ENCODE peak calls at places on chromosome 11, in ten cellular contexts. Q is right lobe of liver; M is body of pancreas; H is upper lobe of right lung; D is astrocyte of the spinal cord; K is CD8-positive, alpha-beta T cell; J is thoracic aorta; Y is coronary artery; Z is brain microvascular endothelial cell; N is cardiac fibroblast. L is an unnamed sample.

GRCh38 chr11:60155928-60156327 is 27.0 kb downstream of the MS4A6A start:
- DNase-seq in Q (no peak), M (no peak), H (no peak), D (no peak), K (no peak), J (no peak), Y (no peak), Z (no peak), N (no peak), L (no peak)

GRCh38 chr11:1341928-1342524 is 32.6 kb upstream of the TOLLIP start:
- DNase-seq in Q (no peak), M (no peak), H (peak; percentile 15), D (no peak), K (no peak), J (no peak), Y (no peak), Z (peak; percentile 49), N (peak; percentile 77), L (no peak)

GRCh38 chr11:134510641-134511040 is 98.6 kb upstream of the B3GAT1 start:
- DNase-seq in Q (no peak), M (no peak), H (peak; percentile 49), D (no peak), K (no peak), J (no peak), Y (no peak), Z (no peak), N (no peak), L (no peak)

GRCh38 chr11:26820739-26821138 is 98.9 kb upstream of the SLC5A12 start:
- DNase-seq in Q (no peak), M (no peak), H (no peak), D (peak; percentile 37), K (no peak), J (no peak), Y (no peak), Z (no peak), N (peak; percentile 91), L (no peak)

GRCh38 chr11:71425851-71426250 is 22.3 kb downstream of the DHCR7 start:
- DNase-seq in Q (no peak), M (no peak), H (peak; percentile 22), D (no peak), K (no peak), J (no peak), Y (no peak), Z (no peak), N (no peak), L (peak; percentile 37)

GRCh38 chr11:34308821-34309585 is 48.8 kb downstream of the ABTB2 start:
- DNase-seq in Q (peak; percentile 45), M (peak; percentile 9), H (no peak), D (peak; percentile 22), K (no peak), J (no peak), Y (no peak), Z (no peak), N (peak; percentile 75), L (no peak)

GRCh38 chr11:8652140-8652539 is 30.3 kb downstream of the TRIM66 start:
- DNase-seq in Q (no peak), M (no peak), H (no peak), D (peak; percentile 86), K (no peak), J (no peak), Y (no peak), Z (peak; percentile 67), N (peak; percentile 73), L (peak; percentile 62)

GRCh38 chr11:10496296-10496936 is 41.4 kb downstream of the AMPD3 start:
- DNase-seq in Q (no peak), M (no peak), H (no peak), D (no peak), K (no peak), J (no peak), Y (peak; percentile 29), Z (no peak), N (no peak), L (no peak)

GRCh38 chr11:68686486-68686885 is 2.1 kb downstream of the GAL start:
- DNase-seq in Q (no peak), M (no peak), H (peak; percentile 53), D (no peak), K (no peak), J (no peak), Y (no peak), Z (no peak), N (no peak), L (no peak)

GRCh38 chr11:68683952-68684384 is 376 bp upstream of the GAL start:
- DNase-seq in Q (no peak), M (no peak), H (peak; percentile 61), D (no peak), K (no peak), J (no peak), Y (no peak), Z (no peak), N (no peak), L (no peak)

GRCh38 chr11:68685656-68686380 is 1.5 kb downstream of the GAL start:
- DNase-seq in Q (no peak), M (no peak), H (peak; percentile 40), D (no peak), K (no peak), J (no peak), Y (no peak), Z (no peak), N (no peak), L (no peak)

GRCh38 chr11:68683086-68683951 is 1.0 kb upstream of the GAL start:
- DNase-seq in Q (no peak), M (no peak), H (peak; percentile 53), D (no peak), K (no peak), J (no peak), Y (peak; percentile 67), Z (no peak), N (no peak), L (no peak)

GRCh38 chr11:68684385-68685356 is at the start of gene GAL:
- DNase-seq in Q (no peak), M (peak; percentile 28), H (peak; percentile 61), D (no peak), K (no peak), J (no peak), Y (no peak), Z (no peak), N (no peak), L (no peak)
- H3K4me3 ChIP-seq in Q (no peak within 1 kb of the TSS), M (no peak within 1 kb of the TSS), H (peak within 1 kb of the TSS; percentile 33), D (no peak within 1 kb of the TSS), K (peak within 1 kb of the TSS; percentile 27), J (peak within 1 kb of the TSS; percentile 63), Y (peak within 1 kb of the TSS; percentile 71), Z (no peak within 1 kb of the TSS), N (no peak within 1 kb of the TSS), L (peak within 1 kb of the TSS; percentile 43)

GRCh38 chr11:31986201-31986889 is 104.5 kb upstream of the RCN1 start:
- DNase-seq in Q (no peak), M (no peak), H (no peak), D (no peak), K (no peak), J (no peak), Y (no peak), Z (no peak), N (no peak), L (no peak)

GRCh38 chr11:31981457-31981856 is 109.4 kb upstream of the RCN1 start:
- DNase-seq in Q (no peak), M (no peak), H (no peak), D (no peak), K (no peak), J (no peak), Y (no peak), Z (no peak), N (no peak), L (no peak)

GRCh38 chr11:31987118-31988005 is 103.5 kb upstream of the RCN1 start:
- DNase-seq in Q (no peak), M (no peak), H (no peak), D (no peak), K (no peak), J (no peak), Y (no peak), Z (no peak), N (no peak), L (no peak)
- TF ChIP-seq CTCF in Q (no peak), M (no peak), H (no peak), D (no peak), K (no peak), J (no peak), Y (no peak), Z (no peak), N (no peak), L (no peak)

GRCh38 chr11:57321388-57321995 is 3.3 kb downstream of the TNKS1BP1 start:
- DNase-seq in Q (peak; percentile 51), M (peak; percentile 41), H (no peak), D (no peak), K (no peak), J (no peak), Y (no peak), Z (no peak), N (peak; percentile 38), L (no peak)

GRCh38 chr11:57320719-57321387 is 3.9 kb downstream of the TNKS1BP1 start:
- DNase-seq in Q (peak; percentile 62), M (peak; percentile 68), H (no peak), D (no peak), K (no peak), J (no peak), Y (no peak), Z (no peak), N (no peak), L (no peak)

GRCh38 chr11:57323503-57324153 is 1.1 kb downstream of the TNKS1BP1 start:
- DNase-seq in Q (no peak), M (peak; percentile 29), H (no peak), D (peak; percentile 29), K (no peak), J (no peak), Y (no peak), Z (peak; percentile 45), N (peak; percentile 51), L (no peak)

GRCh38 chr11:57322881-57323467 is 1.8 kb downstream of the TNKS1BP1 start:
- DNase-seq in Q (no peak), M (no peak), H (no peak), D (no peak), K (no peak), J (no peak), Y (no peak), Z (no peak), N (no peak), L (no peak)

DNA sequence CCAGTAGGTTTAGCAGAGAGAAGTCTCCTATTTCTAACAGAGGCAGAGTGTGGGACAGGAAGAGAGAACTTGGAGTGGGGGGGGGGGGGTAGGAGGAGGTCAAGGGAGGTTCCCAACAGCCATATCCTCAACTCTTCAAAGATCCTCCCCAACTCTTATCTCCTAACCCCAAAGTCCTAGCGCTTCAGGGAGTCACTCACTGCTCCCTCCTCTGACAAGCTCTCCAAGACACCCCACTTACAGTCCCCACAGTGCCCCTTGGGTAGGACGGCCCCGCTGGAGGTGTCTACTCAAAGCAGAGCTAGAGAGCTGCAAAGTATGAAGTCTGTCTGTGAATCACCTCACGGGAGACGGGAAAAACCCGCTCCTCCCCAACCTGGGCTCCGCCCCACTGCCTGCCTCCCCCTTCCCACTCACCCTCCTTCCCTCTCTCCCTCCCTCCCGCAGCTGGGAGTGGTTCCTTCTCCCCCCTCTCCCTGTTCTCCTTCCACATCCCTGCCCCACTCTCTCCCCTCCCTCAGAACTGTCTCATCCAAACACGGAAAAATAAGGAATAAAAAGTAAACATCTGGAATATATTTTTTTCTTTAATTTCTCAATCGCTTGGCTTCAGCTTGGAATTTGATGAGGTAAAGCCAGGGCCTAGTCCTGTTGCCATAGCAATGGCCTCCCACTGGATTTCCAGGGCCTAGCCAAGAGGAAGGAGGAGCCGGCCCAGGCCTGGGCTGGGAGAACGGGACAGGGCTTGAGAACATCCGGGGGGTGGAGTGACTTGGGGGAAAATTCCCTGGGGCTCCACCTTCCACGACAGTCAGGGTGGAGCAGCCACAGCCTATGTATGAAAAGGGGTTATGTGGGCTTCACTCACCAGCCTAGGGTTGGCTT is 2.5 kb downstream of the TNKS1BP1 start:
- DNase-seq in Q (peak; percentile 90), M (peak; percentile 92), H (peak; percentile 93), D (peak; percentile 97), K (no peak), J (peak; percentile 89), Y (peak; percentile 98), Z (peak; percentile 96), N (peak; percentile 99), L (peak; percentile 91)
- H3K4me3 ChIP-seq in Q (peak overlapping the region; percentile 47), M (no peak overlapping the region), H (peak overlapping the region; percentile 75), D (peak overlapping the region; percentile 84), K (no peak overlapping the region), J (peak overlapping the region; percentile 89), Y (peak overlapping the region; percentile 99), Z (peak overlapping the region; percentile 50), N (peak overlapping the region; percentile 91), L (peak overlapping the region; percentile 40)

DNA sequence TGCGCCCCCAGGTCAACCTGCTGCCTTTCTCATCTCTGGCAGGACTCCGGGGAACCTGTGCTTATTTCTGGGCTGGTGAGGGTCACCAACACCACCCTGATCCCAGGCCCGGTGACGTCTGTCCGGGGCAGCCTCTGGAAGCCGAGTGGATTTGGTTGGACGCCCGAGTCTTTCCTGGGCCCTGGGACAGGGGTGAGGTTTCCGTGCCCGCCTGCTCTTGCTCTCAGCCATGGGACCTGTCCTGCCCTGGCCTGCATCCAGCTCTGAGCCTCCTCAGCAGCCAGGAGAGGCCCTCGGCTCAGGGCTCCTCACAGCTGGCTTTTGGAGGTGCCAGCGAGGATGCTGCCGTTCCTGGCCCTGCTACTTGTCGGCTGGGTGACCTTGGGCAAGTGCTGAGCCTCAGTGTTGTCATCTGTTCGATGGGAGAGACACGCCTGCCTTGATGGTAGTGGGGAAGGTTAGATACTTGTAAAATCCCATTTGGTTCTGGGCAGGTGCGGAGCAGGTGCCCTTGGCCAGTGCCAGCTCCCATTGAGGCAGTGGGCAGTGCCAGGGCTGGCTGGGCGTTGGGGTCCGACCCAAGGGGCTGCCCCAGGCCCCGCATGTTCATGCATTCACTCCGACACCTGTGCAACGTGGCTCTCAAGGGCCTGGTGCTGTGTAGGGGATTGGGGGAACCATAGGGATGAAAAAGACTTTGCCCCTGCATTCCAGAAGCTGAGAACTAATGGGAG is 58.9 kb upstream of the THY1 start:
- DNase-seq in Q (no peak), M (peak; percentile 45), H (no peak), D (no peak), K (no peak), J (no peak), Y (peak; percentile 72), Z (no peak), N (no peak), L (no peak)
- TF ChIP-seq CTCF in Q (no peak), M (no peak), H (no peak), D (no peak), K (no peak), J (no peak), Y (peak; percentile 15), Z (no peak), N (no peak), L (no peak)